ENCODE peak calls at places on chromosomes 12 and 14, in six cellular contexts. N is fibroblast of lung, V is gastrocnemius medialis, I is body of pancreas, P is colonic mucosa, W is brain microvascular endothelial cell. U is an unnamed sample.

GRCh38 chr12:32860182-32860581 is 36.4 kb downstream of the PKP2 start:
- DNase-seq in W (no peak), P (no peak), N (no peak), V (no peak), I (no peak), U (peak)

GRCh38 chr12:113591480-113591971 is 119.9 kb upstream of the LHX5 start:
- DNase-seq in P (no peak), I (no peak), W (no peak), N (no peak), V (no peak), U (no peak)

GRCh38 chr14:51873221-51873893 is 12.9 kb downstream of the GNG2 start:
- DNase-seq in W (peak), V (no peak), I (peak), N (peak), P (no peak), U (peak)

GRCh38 chr14:101026341-101026740 is 122.8 kb upstream of the RTL1 start:
- DNase-seq in W (no peak), I (no peak), N (no peak), V (peak), P (no peak), U (no peak)

GRCh38 chr12:62731378-62731710 is 203.6 kb downstream of the PPM1H start:
- DNase-seq in I (no peak), N (no peak), W (no peak), V (no peak), P (no peak), U (no peak)

GRCh38 chr14:103198429-103199140 is 75.3 kb downstream of the TNFAIP2 start:
- DNase-seq in N (peak), V (peak), P (no peak), I (peak), W (no peak), U (peak)

GRCh38 chr12:121060149-121061001 is 21.3 kb upstream of the OASL start:
- DNase-seq in W (peak), V (no peak), P (peak), N (peak), I (peak), U (peak)

GRCh38 chr12:76764856-76765255 is 941 bp downstream of the ZDHHC17 start:
- DNase-seq in P (no peak), N (peak), I (no peak), V (no peak), W (peak), U (peak)

GRCh38 chr12:30599631-30600030 is 96.0 kb downstream of the IPO8 start:
- DNase-seq in P (no peak), I (no peak), N (peak), W (peak), V (no peak), U (peak)

GRCh38 chr14:69612014-69612758 is 790 bp downstream of the SUSD6 start:
- DNase-seq in N (peak), P (peak), W (no peak), V (peak), I (peak), U (no peak)

GRCh38 chr12:29223431-29223830 is 74.4 kb downstream of the FAR2 start:
- DNase-seq in W (no peak), N (no peak), P (no peak), V (no peak), I (no peak), U (no peak)

DNA sequence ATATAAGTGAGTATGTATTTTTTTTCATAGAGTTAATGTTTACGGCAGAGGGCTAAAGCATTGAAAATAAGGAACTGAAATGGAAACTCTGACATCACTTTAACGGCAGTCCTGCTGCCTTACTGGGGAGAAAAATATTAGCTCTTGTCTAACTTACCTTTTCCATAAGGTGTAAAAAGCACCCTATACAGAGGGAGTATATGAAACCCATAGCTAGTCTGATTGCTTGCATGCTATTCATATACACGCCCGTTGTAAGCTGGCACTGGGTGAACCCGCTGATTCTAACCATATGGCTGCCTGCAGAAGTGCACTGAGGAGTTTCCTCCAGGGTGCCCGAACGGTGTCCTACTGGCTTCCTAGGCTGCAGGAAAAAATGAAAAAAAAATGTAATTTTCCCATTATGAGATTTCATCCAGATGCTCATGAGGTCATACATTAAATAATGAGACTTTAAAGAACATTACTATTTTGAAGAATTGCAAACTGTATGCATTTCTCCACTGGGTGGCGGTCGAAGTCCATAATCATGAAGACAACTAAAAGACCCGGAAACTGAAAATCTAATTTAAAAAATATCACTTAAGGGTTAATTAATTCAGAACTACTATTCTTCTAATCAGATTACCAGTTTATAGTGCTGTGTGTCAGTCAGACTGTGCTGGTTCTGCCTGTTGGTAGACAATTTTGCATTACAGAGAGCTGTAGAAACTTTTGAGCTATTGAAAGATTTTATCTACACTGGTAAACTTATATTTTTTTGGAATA is 144.7 kb downstream of the ALX1 start:
- DNase-seq in N (peak), W (peak), I (peak), P (peak), V (no peak), U (peak)
- TF ChIP-seq CTCF in N (peak), W (peak), I (peak), P (peak), V (no peak), U (peak)

GRCh38 chr14:21476526-21476924 is 234 bp downstream of the RAB2B start:
- DNase-seq in N (no peak), V (peak), I (peak), W (no peak), P (peak), U (no peak)
- H3K4me3 ChIP-seq in N (peak), V (peak), I (peak), W (peak), P (peak), U (peak)

DNA sequence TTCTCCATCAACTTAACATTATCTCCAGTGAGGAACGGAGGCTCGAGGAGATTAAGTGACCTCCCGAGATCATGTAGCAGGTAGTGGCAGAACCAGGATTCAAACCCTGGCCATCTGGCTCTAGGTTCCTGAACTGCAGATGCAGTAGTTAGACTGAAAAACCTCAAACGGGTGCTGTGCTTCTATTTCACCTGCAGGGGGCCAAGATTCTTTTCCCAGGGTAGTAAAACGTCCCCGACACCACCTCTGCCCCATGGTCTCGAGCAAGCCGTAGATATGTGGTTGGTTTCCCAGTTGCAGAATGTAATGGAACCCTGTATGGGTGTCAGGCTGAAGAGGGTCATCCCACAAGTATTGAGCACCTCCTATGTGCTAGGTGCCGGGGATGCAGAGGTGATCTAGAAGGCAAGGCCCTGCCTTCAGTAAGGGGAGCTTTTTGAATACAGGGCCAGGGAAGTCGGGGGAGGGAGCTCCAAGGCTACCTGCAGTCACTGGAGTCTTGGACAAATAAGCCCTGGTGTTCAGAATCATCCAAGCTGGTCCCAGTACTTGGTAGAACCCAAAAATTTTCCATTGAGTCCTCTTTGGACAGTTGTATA is 197.1 kb downstream of the CHST11 start:
- DNase-seq in V (no peak), P (no peak), N (no peak), I (no peak), W (no peak), U (no peak)
- TF ChIP-seq CTCF in V (no peak), P (peak), N (peak), I (no peak), W (peak), U (peak)

DNA sequence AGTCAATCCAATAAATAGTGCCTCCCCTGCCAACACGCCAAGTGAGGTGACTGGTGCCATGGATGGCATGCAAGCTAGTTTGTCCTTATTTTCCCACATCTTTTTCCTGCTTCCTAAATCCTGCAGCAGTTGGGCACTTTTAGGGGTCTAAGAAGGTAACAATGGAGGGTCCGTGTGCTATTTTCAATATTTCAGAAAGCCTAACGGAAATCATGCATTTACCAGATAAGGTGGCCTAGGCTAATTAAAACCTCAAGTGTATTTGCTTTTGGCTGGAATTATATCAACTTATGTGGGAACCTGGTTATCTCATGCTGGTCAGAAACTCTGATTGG is 4.9 kb downstream of the ITGA5 start:
- DNase-seq in N (no peak), W (no peak), P (no peak), I (no peak), V (no peak), U (no peak)
- H3K4me3 ChIP-seq in N (peak), W (no peak), P (no peak), I (no peak), V (peak), U (no peak)

DNA sequence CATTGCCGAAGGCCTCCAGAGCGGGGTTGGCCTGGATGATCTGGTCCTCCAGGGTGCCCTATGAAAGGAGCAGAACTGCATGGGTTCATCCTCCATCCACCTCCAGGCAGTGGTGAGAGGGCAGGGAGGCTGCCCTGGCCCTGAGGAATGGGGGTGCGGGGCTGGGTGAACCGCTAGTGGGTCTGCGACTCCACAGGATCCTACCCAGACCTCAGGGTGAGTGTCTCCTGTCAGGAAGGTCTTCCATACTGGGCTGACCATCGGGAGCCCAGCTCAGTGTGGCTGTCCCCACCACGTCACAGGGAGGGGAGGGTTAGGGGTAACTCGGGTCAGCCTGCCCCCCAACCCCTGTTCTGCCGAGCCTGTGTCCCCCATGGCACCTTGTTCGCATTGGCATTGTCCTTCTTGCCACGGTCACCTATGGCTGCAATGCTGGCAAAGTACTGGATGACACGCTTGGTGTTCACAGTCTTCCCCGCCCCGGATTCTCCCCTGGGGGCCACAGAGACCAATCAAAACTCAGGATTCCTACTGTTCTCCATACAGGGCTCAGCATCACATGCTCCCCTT is 3.7 kb downstream of the MYH6 start:
- DNase-seq in I (no peak), V (peak), P (no peak), N (no peak), W (no peak), U (no peak)
- TF ChIP-seq CTCF in I (no peak), V (no peak), P (no peak), N (no peak), W (no peak), U (no peak)

GRCh38 chr14:36655054-36655381 is 6.6 kb upstream of the PAX9 start:
- DNase-seq in P (no peak), I (no peak), W (no peak), V (no peak), N (no peak), U (no peak)

GRCh38 chr14:36649872-36650650 is 11.6 kb upstream of the PAX9 start:
- DNase-seq in I (no peak), W (no peak), V (no peak), N (no peak), P (no peak), U (no peak)

GRCh38 chr14:36654185-36655053 is 7.2 kb upstream of the PAX9 start:
- DNase-seq in N (no peak), P (no peak), V (no peak), I (no peak), W (no peak), U (no peak)

GRCh38 chr14:36653412-36653811 is 8.2 kb upstream of the PAX9 start:
- DNase-seq in P (no peak), N (no peak), V (no peak), I (no peak), W (no peak), U (no peak)

DNA sequence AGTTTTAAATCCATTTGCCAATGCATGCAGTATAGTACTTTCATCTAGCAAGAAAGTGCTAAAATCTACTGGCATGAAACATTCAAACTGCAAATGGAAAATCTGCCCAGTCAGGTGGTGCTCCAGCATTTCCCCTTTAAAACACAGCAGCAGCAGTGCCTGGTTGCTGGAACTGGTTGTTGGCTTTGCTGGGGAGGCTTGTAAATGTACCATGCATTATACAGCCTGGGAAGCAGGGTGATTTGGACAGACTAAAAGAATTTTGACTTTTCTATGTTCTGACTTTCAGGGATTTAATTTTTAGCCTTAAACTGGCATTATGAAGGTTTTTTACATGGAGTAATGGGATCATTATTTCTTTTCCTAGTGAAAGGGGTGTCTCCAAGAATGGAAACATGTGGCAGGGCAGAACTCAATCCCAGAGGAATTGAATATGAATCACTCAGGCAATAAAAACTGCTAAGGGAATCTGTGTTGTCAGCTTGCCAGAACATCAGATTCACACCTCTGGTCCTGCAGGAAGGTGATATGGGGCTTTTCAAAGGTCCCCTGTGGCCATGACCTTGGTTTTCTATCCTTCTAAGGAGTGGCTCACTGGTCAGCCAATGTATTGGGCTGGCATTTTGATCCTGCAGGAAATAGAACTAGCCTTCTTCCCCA is 9.0 kb upstream of the PAX9 start:
- DNase-seq in I (no peak), P (no peak), N (no peak), V (no peak), W (no peak), U (no peak)
- H3K4me3 ChIP-seq in I (no peak), P (no peak), N (no peak), V (no peak), W (no peak), U (no peak)

GRCh38 chr12:24530689-24531088 is 418.2 kb downstream of the BCAT1 start:
- DNase-seq in I (no peak), W (no peak), V (no peak), N (no peak), P (no peak), U (no peak)

GRCh38 chr12:24533953-24534352 is 414.9 kb downstream of the BCAT1 start:
- DNase-seq in W (no peak), N (no peak), V (no peak), I (no peak), P (no peak), U (no peak)

GRCh38 chr12:24537241-24537860 is 411.6 kb downstream of the BCAT1 start:
- DNase-seq in V (no peak), N (no peak), W (no peak), P (no peak), I (no peak), U (no peak)

GRCh38 chr12:24535334-24536019 is 413.4 kb downstream of the BCAT1 start:
- DNase-seq in P (no peak), V (no peak), I (no peak), N (no peak), W (no peak), U (no peak)

GRCh38 chr12:24534632-24535031 is 414.3 kb downstream of the BCAT1 start:
- DNase-seq in N (no peak), I (no peak), W (no peak), P (no peak), V (peak), U (no peak)
- TF ChIP-seq CTCF in N (peak), I (no peak), W (peak), P (no peak), V (no peak), U (no peak)

DNA sequence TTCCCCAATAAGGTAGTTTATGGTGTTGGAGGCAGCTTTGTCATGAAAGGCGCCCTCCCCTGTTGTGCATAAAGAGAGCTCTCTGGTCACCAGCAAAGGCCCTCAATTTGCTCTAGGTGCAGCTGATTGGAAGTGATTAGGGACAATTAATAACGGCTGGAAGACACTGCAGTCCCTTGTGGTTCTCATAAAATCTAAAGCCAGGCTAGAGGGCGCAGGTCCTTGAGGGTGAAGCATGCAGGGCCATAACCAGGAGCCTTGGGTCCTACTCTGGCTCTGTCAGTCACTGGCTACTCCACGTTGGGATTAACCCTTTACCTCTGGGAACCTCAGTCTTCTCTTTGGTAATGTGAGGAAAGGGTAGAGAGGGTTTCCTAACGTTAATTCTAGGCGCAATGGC is 1.9 kb downstream of the DAAM1 start:
- DNase-seq in I (peak), W (no peak), V (no peak), P (peak), N (no peak), U (peak)
- H3K4me3 ChIP-seq in I (no peak), W (peak), V (peak), P (peak), N (peak), U (peak)

U was measured in fibroblast of pulmonary artery.